ENCODE peak calls at places on chromosomes 12 and 14, in four cellular contexts. One of them, this sample, is unnamed.

GRCh38 chr14:29724991-29725390 is 202.7 kb downstream of the PRKD1 start:
- DNase-seq in lower lobe of right lung: no peak
- DNase-seq in cardiac fibroblast: peak
- DNase-seq in AG20443: no peak
- DNase-seq in this sample: no peak

GRCh38 chr14:81137316-81137715 is 83.4 kb downstream of the GTF2A1 start:
- DNase-seq in lower lobe of right lung: no peak
- DNase-seq in cardiac fibroblast: peak
- DNase-seq in AG20443: peak
- DNase-seq in this sample: peak

GRCh38 chr14:28656704-28657255 is 109.8 kb upstream of the FOXG1 start:
- DNase-seq in lower lobe of right lung: no peak
- DNase-seq in cardiac fibroblast: no peak
- DNase-seq in AG20443: no peak
- DNase-seq in this sample: no peak

GRCh38 chr14:44812672-44813071 is 149.1 kb downstream of the KLHL28 start:
- DNase-seq in lower lobe of right lung: no peak
- DNase-seq in cardiac fibroblast: no peak
- DNase-seq in AG20443: no peak
- DNase-seq in this sample: no peak

GRCh38 chr14:91127924-91128323 is 14.1 kb downstream of the DGLUCY start:
- DNase-seq in lower lobe of right lung: no peak
- DNase-seq in cardiac fibroblast: no peak
- DNase-seq in AG20443: no peak
- DNase-seq in this sample: no peak

GRCh38 chr12:110917467-110917866 is 2.9 kb downstream of the MYL2 start:
- DNase-seq in lower lobe of right lung: no peak
- DNase-seq in cardiac fibroblast: peak
- DNase-seq in AG20443: no peak
- DNase-seq in this sample: peak

GRCh38 chr12:57216931-57217871 is 607 bp downstream of the NXPH4 start:
- DNase-seq in lower lobe of right lung: no peak
- DNase-seq in cardiac fibroblast: no peak
- DNase-seq in AG20443: no peak
- DNase-seq in this sample: no peak

GRCh38 chr12:23906329-23906728 is 43.1 kb downstream of the SOX5 start:
- DNase-seq in lower lobe of right lung: no peak
- DNase-seq in cardiac fibroblast: peak
- DNase-seq in AG20443: no peak
- DNase-seq in this sample: no peak

GRCh38 chr12:108495054-108495453 is 20.0 kb upstream of the FICD start:
- DNase-seq in lower lobe of right lung: no peak
- DNase-seq in cardiac fibroblast: peak
- DNase-seq in AG20443: peak
- DNase-seq in this sample: peak

GRCh38 chr14:105616802-105617192 is 90.4 kb downstream of the TMEM121 start:
- DNase-seq in lower lobe of right lung: peak
- DNase-seq in cardiac fibroblast: no peak
- DNase-seq in AG20443: no peak
- DNase-seq in this sample: no peak

GRCh38 chr12:28795306-28795705 is 353.8 kb upstream of the FAR2 start:
- DNase-seq in lower lobe of right lung: no peak
- DNase-seq in cardiac fibroblast: peak
- DNase-seq in AG20443: no peak
- DNase-seq in this sample: no peak

GRCh38 chr12:10967409-10967808 is 19.3 kb downstream of the TAS2R50 start:
- DNase-seq in lower lobe of right lung: no peak
- DNase-seq in cardiac fibroblast: peak
- DNase-seq in AG20443: peak
- DNase-seq in this sample: peak

GRCh38 chr12:114764516-114764915 is 80.5 kb upstream of the TBX3 start:
- DNase-seq in lower lobe of right lung: no peak
- DNase-seq in cardiac fibroblast: peak
- DNase-seq in AG20443: no peak
- DNase-seq in this sample: no peak

GRCh38 chr12:107513184-107513583 is 172.4 kb upstream of the PWP1 start:
- DNase-seq in lower lobe of right lung: no peak
- DNase-seq in cardiac fibroblast: no peak
- DNase-seq in AG20443: no peak
- DNase-seq in this sample: no peak

GRCh38 chr12:5872745-5873144 is 72.3 kb downstream of the ANO2 start:
- DNase-seq in lower lobe of right lung: no peak
- DNase-seq in cardiac fibroblast: no peak
- DNase-seq in AG20443: peak
- DNase-seq in this sample: peak

GRCh38 chr12:118052324-118053070 is 8.5 kb downstream of the WSB2 start:
- DNase-seq in lower lobe of right lung: peak
- DNase-seq in cardiac fibroblast: peak
- DNase-seq in AG20443: peak
- DNase-seq in this sample: peak

GRCh38 chr12:123720141-123720814 is 8.1 kb downstream of the ATP6V0A2 start:
- DNase-seq in lower lobe of right lung: no peak
- DNase-seq in cardiac fibroblast: no peak
- DNase-seq in AG20443: no peak
- DNase-seq in this sample: no peak

GRCh38 chr12:94875525-94875924 is 128.0 kb downstream of the NDUFA12 start:
- DNase-seq in lower lobe of right lung: no peak
- DNase-seq in cardiac fibroblast: peak
- DNase-seq in AG20443: no peak
- DNase-seq in this sample: no peak

GRCh38 chr14:65414961-65415589 is 2.5 kb downstream of the FUT8 start:
- DNase-seq in lower lobe of right lung: no peak
- DNase-seq in cardiac fibroblast: peak
- DNase-seq in AG20443: peak
- DNase-seq in this sample: peak

GRCh38 chr14:81343701-81344100 is 56.4 kb downstream of the STON2 start:
- DNase-seq in lower lobe of right lung: no peak
- DNase-seq in cardiac fibroblast: no peak
- DNase-seq in AG20443: no peak
- DNase-seq in this sample: no peak

This sample was measured in AG08395.